ENCODE peak calls at places on chromosomes 11 and 22, in eight cellular contexts. One of them, this sample, is unnamed.

GRCh38 chr22:17851754-17852153 is 77.5 kb upstream of the BID start:
- DNase-seq in MCF 10A: no peak
- DNase-seq in vagina: no peak
- DNase-seq in HCT116: no peak
- DNase-seq in dorsolateral prefrontal cortex: no peak
- DNase-seq in HL-60: no peak
- DNase-seq in pancreas: no peak
- DNase-seq in HFFc6: no peak
- DNase-seq in this sample: no peak

GRCh38 chr11:9662273-9662672 is 1.6 kb upstream of the SWAP70 start:
- DNase-seq in HL-60: peak
- DNase-seq in HCT116: no peak
- DNase-seq in vagina: no peak
- DNase-seq in MCF 10A: no peak
- DNase-seq in dorsolateral prefrontal cortex: no peak
- DNase-seq in HFFc6: no peak
- DNase-seq in pancreas: no peak
- DNase-seq in this sample: no peak

GRCh38 chr11:35647535-35648092 is 15.0 kb upstream of the TRIM44 start:
- DNase-seq in HCT116: no peak
- DNase-seq in pancreas: no peak
- DNase-seq in HL-60: no peak
- DNase-seq in HFFc6: no peak
- DNase-seq in dorsolateral prefrontal cortex: no peak
- DNase-seq in vagina: no peak
- DNase-seq in MCF 10A: peak
- DNase-seq in this sample: no peak

GRCh38 chr11:79182794-79183193 is 258.0 kb downstream of the TENM4 start:
- DNase-seq in HFFc6: peak
- DNase-seq in dorsolateral prefrontal cortex: no peak
- DNase-seq in vagina: no peak
- DNase-seq in MCF 10A: no peak
- DNase-seq in HCT116: no peak
- DNase-seq in pancreas: no peak
- DNase-seq in HL-60: no peak
- DNase-seq in this sample: no peak

GRCh38 chr22:25763239-25763777 is 21.3 kb downstream of the MYO18B start:
- DNase-seq in dorsolateral prefrontal cortex: no peak
- DNase-seq in HL-60: no peak
- DNase-seq in MCF 10A: peak
- DNase-seq in HFFc6: no peak
- DNase-seq in pancreas: no peak
- DNase-seq in vagina: no peak
- DNase-seq in HCT116: no peak
- DNase-seq in this sample: no peak

GRCh38 chr22:43406186-43406790 is 5.5 kb upstream of the MPPED1 start:
- DNase-seq in HL-60: no peak
- DNase-seq in HFFc6: no peak
- DNase-seq in dorsolateral prefrontal cortex: no peak
- DNase-seq in HCT116: no peak
- DNase-seq in MCF 10A: no peak
- DNase-seq in pancreas: no peak
- DNase-seq in vagina: no peak
- DNase-seq in this sample: no peak

GRCh38 chr11:118304227-118304808 is at the start of gene CD3E:
- DNase-seq in vagina: no peak
- DNase-seq in dorsolateral prefrontal cortex: no peak
- DNase-seq in HFFc6: no peak
- DNase-seq in HCT116: no peak
- DNase-seq in MCF 10A: no peak
- DNase-seq in pancreas: no peak
- DNase-seq in HL-60: peak
- DNase-seq in this sample: no peak

GRCh38 chr22:42316988-42317387 is 46.5 kb upstream of the TCF20 start:
- DNase-seq in HCT116: no peak
- DNase-seq in dorsolateral prefrontal cortex: peak
- DNase-seq in MCF 10A: peak
- DNase-seq in HFFc6: no peak
- DNase-seq in HL-60: no peak
- DNase-seq in pancreas: no peak
- DNase-seq in vagina: no peak
- DNase-seq in this sample: no peak

GRCh38 chr22:31102441-31103081 is 4.8 kb downstream of the SELENOM start:
- DNase-seq in dorsolateral prefrontal cortex: no peak
- DNase-seq in pancreas: peak
- DNase-seq in HCT116: no peak
- DNase-seq in HL-60: no peak
- DNase-seq in MCF 10A: peak
- DNase-seq in HFFc6: peak
- DNase-seq in vagina: peak
- DNase-seq in this sample: no peak

GRCh38 chr22:39671936-39672335 is 101.4 kb downstream of the CACNA1I start:
- DNase-seq in MCF 10A: no peak
- DNase-seq in vagina: no peak
- DNase-seq in dorsolateral prefrontal cortex: no peak
- DNase-seq in HFFc6: no peak
- DNase-seq in pancreas: no peak
- DNase-seq in HCT116: no peak
- DNase-seq in HL-60: no peak
- DNase-seq in this sample: no peak

GRCh38 chr22:24965822-24966626 is 13.5 kb downstream of the KIAA1671 start:
- DNase-seq in dorsolateral prefrontal cortex: no peak
- DNase-seq in HCT116: no peak
- DNase-seq in HL-60: no peak
- DNase-seq in MCF 10A: peak
- DNase-seq in pancreas: peak
- DNase-seq in vagina: no peak
- DNase-seq in HFFc6: no peak
- DNase-seq in this sample: no peak

GRCh38 chr11:87092159-87092558 is 54.4 kb downstream of the TMEM135 start:
- DNase-seq in pancreas: no peak
- DNase-seq in MCF 10A: peak
- DNase-seq in dorsolateral prefrontal cortex: no peak
- DNase-seq in HCT116: no peak
- DNase-seq in vagina: no peak
- DNase-seq in HFFc6: no peak
- DNase-seq in HL-60: no peak
- DNase-seq in this sample: no peak

GRCh38 chr11:19055016-19055415 is 5.5 kb downstream of the MRGPRX2 start:
- DNase-seq in pancreas: no peak
- DNase-seq in HFFc6: no peak
- DNase-seq in dorsolateral prefrontal cortex: no peak
- DNase-seq in vagina: no peak
- DNase-seq in HCT116: no peak
- DNase-seq in HL-60: no peak
- DNase-seq in MCF 10A: no peak
- DNase-seq in this sample: no peak

GRCh38 chr11:14645247-14645912 is 1.8 kb downstream of the PDE3B start:
- DNase-seq in dorsolateral prefrontal cortex: no peak
- DNase-seq in HFFc6: no peak
- DNase-seq in HL-60: no peak
- DNase-seq in vagina: no peak
- DNase-seq in pancreas: no peak
- DNase-seq in MCF 10A: no peak
- DNase-seq in HCT116: no peak
- DNase-seq in this sample: no peak

GRCh38 chr11:103926990-103927389 is 109.5 kb upstream of the DDI1 start:
- DNase-seq in HFFc6: no peak
- DNase-seq in pancreas: no peak
- DNase-seq in HL-60: no peak
- DNase-seq in dorsolateral prefrontal cortex: no peak
- DNase-seq in HCT116: no peak
- DNase-seq in vagina: no peak
- DNase-seq in MCF 10A: no peak
- DNase-seq in this sample: no peak

GRCh38 chr11:103924166-103925013 is 112.0 kb upstream of the DDI1 start:
- DNase-seq in HFFc6: no peak
- DNase-seq in HL-60: no peak
- DNase-seq in HCT116: no peak
- DNase-seq in dorsolateral prefrontal cortex: no peak
- DNase-seq in MCF 10A: no peak
- DNase-seq in vagina: no peak
- DNase-seq in pancreas: no peak
- DNase-seq in this sample: no peak

GRCh38 chr11:103929168-103929903 is 107.1 kb upstream of the DDI1 start:
- DNase-seq in HFFc6: no peak
- DNase-seq in MCF 10A: no peak
- DNase-seq in pancreas: no peak
- DNase-seq in HCT116: no peak
- DNase-seq in vagina: no peak
- DNase-seq in dorsolateral prefrontal cortex: no peak
- DNase-seq in HL-60: no peak
- DNase-seq in this sample: peak

GRCh38 chr11:103928040-103928555 is 108.3 kb upstream of the DDI1 start:
- DNase-seq in dorsolateral prefrontal cortex: no peak
- DNase-seq in HFFc6: no peak
- DNase-seq in HL-60: no peak
- DNase-seq in HCT116: no peak
- DNase-seq in pancreas: no peak
- DNase-seq in vagina: no peak
- DNase-seq in MCF 10A: no peak
- DNase-seq in this sample: no peak

DNA sequence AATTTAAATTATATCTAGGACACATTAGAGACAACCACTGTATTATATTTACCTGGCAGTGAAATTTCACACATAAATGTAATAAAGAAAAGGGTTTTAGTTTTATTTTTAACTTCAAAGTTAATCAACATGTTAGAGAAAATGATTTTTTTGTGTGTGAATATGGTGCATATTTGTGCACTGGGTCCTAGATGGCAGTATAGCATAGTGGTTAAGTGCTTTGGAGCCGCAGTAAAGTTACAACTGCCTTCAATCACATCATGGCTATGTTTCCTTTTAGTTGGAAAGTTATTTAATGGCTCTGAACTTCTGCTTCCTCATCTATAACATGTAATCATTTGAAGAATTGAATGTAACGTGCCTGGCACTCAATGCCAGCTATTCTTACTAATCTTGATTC is 108.9 kb upstream of the DDI1 start:
- DNase-seq in HFFc6: peak
- DNase-seq in pancreas: no peak
- DNase-seq in dorsolateral prefrontal cortex: no peak
- DNase-seq in MCF 10A: peak
- DNase-seq in vagina: no peak
- DNase-seq in HL-60: no peak
- DNase-seq in HCT116: no peak
- DNase-seq in this sample: peak
- TF ChIP-seq CTCF in HFFc6: peak
- TF ChIP-seq CTCF in pancreas: no peak
- TF ChIP-seq CTCF in dorsolateral prefrontal cortex: peak
- TF ChIP-seq CTCF in MCF 10A: peak
- TF ChIP-seq CTCF in vagina: no peak
- TF ChIP-seq CTCF in HL-60: peak
- TF ChIP-seq CTCF in HCT116: peak
- TF ChIP-seq CTCF in this sample: peak

GRCh38 chr11:130474637-130475400 is 26.4 kb downstream of the ADAMTS15 start:
- DNase-seq in MCF 10A: no peak
- DNase-seq in HL-60: no peak
- DNase-seq in HFFc6: no peak
- DNase-seq in HCT116: no peak
- DNase-seq in pancreas: no peak
- DNase-seq in vagina: no peak
- DNase-seq in dorsolateral prefrontal cortex: no peak
- DNase-seq in this sample: no peak
- TF ChIP-seq CTCF in MCF 10A: no peak
- TF ChIP-seq CTCF in HL-60: no peak
- TF ChIP-seq CTCF in HFFc6: no peak
- TF ChIP-seq CTCF in HCT116: no peak
- TF ChIP-seq CTCF in pancreas: no peak
- TF ChIP-seq CTCF in vagina: no peak
- TF ChIP-seq CTCF in dorsolateral prefrontal cortex: no peak
- TF ChIP-seq CTCF in this sample: no peak

GRCh38 chr11:67641302-67642147 is 2.0 kb upstream of the TBX10 start:
- DNase-seq in vagina: no peak
- DNase-seq in dorsolateral prefrontal cortex: peak
- DNase-seq in HFFc6: no peak
- DNase-seq in pancreas: no peak
- DNase-seq in MCF 10A: no peak
- DNase-seq in HCT116: no peak
- DNase-seq in HL-60: no peak
- DNase-seq in this sample: no peak

GRCh38 chr11:67638535-67639437 is 777 bp downstream of the TBX10 start:
- DNase-seq in dorsolateral prefrontal cortex: peak
- DNase-seq in MCF 10A: no peak
- DNase-seq in HCT116: no peak
- DNase-seq in pancreas: no peak
- DNase-seq in HFFc6: no peak
- DNase-seq in vagina: no peak
- DNase-seq in HL-60: no peak
- DNase-seq in this sample: no peak

GRCh38 chr11:67640758-67641113 is 1.2 kb upstream of the TBX10 start:
- DNase-seq in HL-60: no peak
- DNase-seq in MCF 10A: no peak
- DNase-seq in pancreas: no peak
- DNase-seq in HCT116: no peak
- DNase-seq in HFFc6: no peak
- DNase-seq in vagina: no peak
- DNase-seq in dorsolateral prefrontal cortex: peak
- DNase-seq in this sample: no peak

GRCh38 chr11:67639438-67639859 is at the start of gene TBX10:
- DNase-seq in pancreas: no peak
- DNase-seq in MCF 10A: no peak
- DNase-seq in dorsolateral prefrontal cortex: peak
- DNase-seq in HCT116: no peak
- DNase-seq in HL-60: no peak
- DNase-seq in vagina: no peak
- DNase-seq in HFFc6: no peak
- DNase-seq in this sample: no peak

DNA sequence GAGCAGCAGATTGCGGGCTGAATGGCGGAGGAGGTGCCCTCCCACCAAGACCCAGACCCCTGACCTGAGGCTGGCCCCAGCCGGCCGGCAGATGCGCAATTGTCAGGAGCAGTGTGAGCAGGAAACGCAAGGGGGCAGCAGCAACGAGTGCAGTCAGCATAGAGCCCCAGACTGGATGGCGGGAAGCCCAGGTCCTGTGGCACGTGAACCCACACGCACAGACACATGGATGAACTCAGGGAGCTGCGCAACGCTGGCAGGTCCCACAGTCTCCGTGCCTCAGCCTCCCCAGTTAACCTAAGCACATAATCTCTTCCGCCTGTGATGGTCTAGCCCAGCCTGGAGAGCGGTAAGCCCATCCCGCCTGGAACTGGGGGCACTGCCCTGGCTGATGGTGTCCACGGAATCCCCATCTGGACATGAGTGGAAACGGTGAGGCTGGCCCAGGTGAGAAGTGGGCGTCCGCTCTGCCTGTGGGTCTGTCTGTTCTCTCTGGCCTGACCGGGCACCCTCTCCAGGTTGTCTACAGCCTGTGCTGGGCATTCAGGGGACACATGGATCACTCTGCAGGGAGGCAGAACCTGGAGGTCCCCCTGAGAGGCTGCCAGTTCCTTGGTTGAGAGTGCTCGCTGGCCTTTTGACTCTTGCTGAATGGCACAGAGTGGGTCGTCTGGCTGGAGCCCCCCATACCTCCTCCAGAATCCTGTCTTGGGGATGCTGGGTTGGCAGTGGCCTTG is 626 bp upstream of the TBX10 start:
- DNase-seq in MCF 10A: peak
- DNase-seq in pancreas: peak
- DNase-seq in dorsolateral prefrontal cortex: peak
- DNase-seq in vagina: no peak
- DNase-seq in HFFc6: peak
- DNase-seq in HL-60: peak
- DNase-seq in HCT116: peak
- DNase-seq in this sample: no peak
- TF ChIP-seq CTCF in MCF 10A: peak
- TF ChIP-seq CTCF in pancreas: peak
- TF ChIP-seq CTCF in dorsolateral prefrontal cortex: peak
- TF ChIP-seq CTCF in vagina: peak
- TF ChIP-seq CTCF in HFFc6: peak
- TF ChIP-seq CTCF in HL-60: peak
- TF ChIP-seq CTCF in HCT116: peak
- TF ChIP-seq CTCF in this sample: peak

GRCh38 chr22:23775779-23776375 is 3.2 kb downstream of the MMP11 start:
- DNase-seq in HCT116: no peak
- DNase-seq in pancreas: no peak
- DNase-seq in HFFc6: no peak
- DNase-seq in MCF 10A: no peak
- DNase-seq in HL-60: no peak
- DNase-seq in dorsolateral prefrontal cortex: no peak
- DNase-seq in vagina: no peak
- DNase-seq in this sample: no peak
- TF ChIP-seq CTCF in HCT116: no peak
- TF ChIP-seq CTCF in pancreas: no peak
- TF ChIP-seq CTCF in HFFc6: peak
- TF ChIP-seq CTCF in MCF 10A: no peak
- TF ChIP-seq CTCF in HL-60: no peak
- TF ChIP-seq CTCF in dorsolateral prefrontal cortex: no peak
- TF ChIP-seq CTCF in vagina: no peak
- TF ChIP-seq CTCF in this sample: no peak

This sample was measured in GM12864.